ENCODE peak calls at places on chromosomes 7 and 10, in nine cellular contexts. Q is CD8-positive, alpha-beta T cell; G is AG04450; A is neural progenitor cell; W is PC-9; I is GM12865; O is upper lobe of right lung; L is sigmoid colon; C is A549. N is an unnamed sample.

GRCh38 chr10:19730848-19731247 is 85.4 kb upstream of the PLXDC2 start:
- DNase-seq in O (no peak), W (no peak), L (no peak), I (no peak), A (no peak), G (no peak), C (no peak), Q (no peak), N (no peak)

GRCh38 chr10:13750299-13751190 is 163.8 kb downstream of the PRPF18 start:
- DNase-seq in G (no peak), L (peak), A (no peak), W (no peak), I (peak), C (no peak), Q (peak), O (no peak), N (no peak)

GRCh38 chr7:118352854-118353453 is 128.4 kb downstream of the ANKRD7 start:
- DNase-seq in I (peak), A (peak), C (peak), W (no peak), Q (no peak), O (no peak), G (no peak), L (no peak), N (no peak)

GRCh38 chr7:122692769-122693309 is 6.1 kb downstream of the RNF133 start:
- DNase-seq in Q (no peak), O (no peak), L (no peak), I (no peak), W (no peak), C (peak), G (no peak), A (no peak), N (no peak)

GRCh38 chr10:102649770-102650654 is 5.7 kb downstream of the TRIM8 start:
- DNase-seq in O (peak), L (no peak), A (peak), G (no peak), C (no peak), W (no peak), I (no peak), Q (no peak), N (no peak)

GRCh38 chr10:59971915-59972314 is 65.6 kb upstream of the CCDC6 start:
- DNase-seq in G (no peak), I (no peak), W (peak), O (no peak), L (no peak), Q (no peak), A (peak), C (peak), N (no peak)

GRCh38 chr10:109451879-109452278 is 471.4 kb downstream of the XPNPEP1 start:
- DNase-seq in G (no peak), O (no peak), W (no peak), Q (no peak), C (no peak), I (no peak), L (no peak), A (no peak), N (no peak)

GRCh38 chr10:133274751-133275682 is 1.7 kb downstream of the ADAM8 start:
- DNase-seq in C (no peak), Q (peak), A (no peak), G (no peak), I (peak), O (no peak), W (peak), L (no peak), N (peak)

GRCh38 chr7:135169141-135169935 is 1.2 kb downstream of the CYREN start:
- DNase-seq in Q (peak), I (peak), G (no peak), O (no peak), A (peak), C (peak), W (peak), L (no peak), N (no peak)

GRCh38 chr10:16314259-16314658 is 122.6 kb upstream of the PTER start:
- DNase-seq in O (no peak), L (no peak), G (no peak), C (peak), Q (no peak), W (no peak), I (peak), A (peak), N (no peak)

GRCh38 chr10:21517134-21517982 is 8.1 kb downstream of the SKIDA1 start:
- DNase-seq in Q (no peak), W (peak), I (peak), A (peak), O (peak), C (peak), L (peak), G (no peak), N (no peak)

GRCh38 chr10:14405076-14406065 is 74.6 kb upstream of the FRMD4A start:
- DNase-seq in W (peak), G (peak), I (no peak), A (no peak), C (peak), O (no peak), Q (no peak), L (no peak), N (no peak)

GRCh38 chr10:15684768-15685167 is 35.0 kb downstream of the ITGA8 start:
- DNase-seq in I (peak), O (no peak), A (no peak), L (no peak), C (no peak), W (no peak), G (no peak), Q (no peak), N (no peak)

GRCh38 chr7:42080831-42081230 is 156.2 kb downstream of the GLI3 start:
- DNase-seq in L (no peak), G (no peak), Q (no peak), I (no peak), O (no peak), C (no peak), A (no peak), W (no peak), N (no peak)

GRCh38 chr10:55203319-55203718 is 402.3 kb upstream of the PCDH15 start:
- DNase-seq in Q (no peak), G (peak), I (peak), O (no peak), L (no peak), A (no peak), W (no peak), C (no peak), N (no peak)

GRCh38 chr7:108335264-108335918 is 120.8 kb downstream of the NRCAM start:
- DNase-seq in G (no peak), Q (no peak), C (peak), I (no peak), W (peak), A (no peak), O (no peak), L (no peak), N (no peak)

GRCh38 chr10:94251568-94251967 is 111.2 kb downstream of the NOC3L start:
- DNase-seq in W (no peak), Q (no peak), L (no peak), I (no peak), O (no peak), G (no peak), A (no peak), C (no peak), N (no peak)

GRCh38 chr7:55185941-55186609 is 167.3 kb downstream of the EGFR start:
- DNase-seq in W (peak), I (no peak), Q (no peak), A (no peak), G (peak), O (no peak), C (peak), L (no peak), N (no peak)

GRCh38 chr10:130807721-130808120 is 503.8 kb downstream of the TCERG1L start:
- DNase-seq in Q (no peak), G (no peak), L (no peak), A (no peak), I (no peak), O (peak), W (no peak), C (no peak), N (no peak)

GRCh38 chr7:117008849-117009531 is 55.7 kb downstream of the ST7 start:
- DNase-seq in G (no peak), Q (no peak), O (no peak), L (no peak), C (no peak), W (no peak), A (no peak), I (peak), N (peak)

GRCh38 chr7:20598479-20599419 is 16.7 kb upstream of the ABCB5 start:
- DNase-seq in G (peak), O (no peak), A (peak), Q (no peak), I (peak), W (peak), C (peak), L (no peak), N (peak)

GRCh38 chr7:157637216-157637954 is 300.6 kb downstream of the DNAJB6 start:
- DNase-seq in L (peak), I (no peak), G (no peak), Q (no peak), W (no peak), C (no peak), O (no peak), A (peak), N (no peak)

GRCh38 chr10:106513328-106513727 is 651.2 kb downstream of the SORCS1 start:
- DNase-seq in A (no peak), I (no peak), C (no peak), W (no peak), O (no peak), G (no peak), Q (no peak), L (no peak), N (no peak)

GRCh38 chr7:112411186-112411795 is 39.0 kb upstream of the IFRD1 start:
- DNase-seq in I (no peak), L (no peak), O (no peak), A (no peak), Q (no peak), C (peak), W (no peak), G (no peak), N (no peak)

GRCh38 chr7:103551006-103551405 is 105.0 kb upstream of the SLC26A5 start:
- DNase-seq in O (no peak), W (no peak), G (no peak), I (no peak), Q (no peak), C (no peak), A (no peak), L (no peak), N (no peak)

GRCh38 chr7:103542470-103542869 is 96.5 kb upstream of the SLC26A5 start:
- DNase-seq in W (no peak), C (no peak), A (no peak), I (no peak), L (no peak), O (no peak), Q (no peak), G (no peak), N (no peak)

GRCh38 chr7:103549786-103550185 is 103.8 kb upstream of the SLC26A5 start:
- DNase-seq in I (no peak), L (no peak), Q (no peak), C (no peak), G (no peak), A (no peak), O (no peak), W (no peak), N (no peak)

DNA sequence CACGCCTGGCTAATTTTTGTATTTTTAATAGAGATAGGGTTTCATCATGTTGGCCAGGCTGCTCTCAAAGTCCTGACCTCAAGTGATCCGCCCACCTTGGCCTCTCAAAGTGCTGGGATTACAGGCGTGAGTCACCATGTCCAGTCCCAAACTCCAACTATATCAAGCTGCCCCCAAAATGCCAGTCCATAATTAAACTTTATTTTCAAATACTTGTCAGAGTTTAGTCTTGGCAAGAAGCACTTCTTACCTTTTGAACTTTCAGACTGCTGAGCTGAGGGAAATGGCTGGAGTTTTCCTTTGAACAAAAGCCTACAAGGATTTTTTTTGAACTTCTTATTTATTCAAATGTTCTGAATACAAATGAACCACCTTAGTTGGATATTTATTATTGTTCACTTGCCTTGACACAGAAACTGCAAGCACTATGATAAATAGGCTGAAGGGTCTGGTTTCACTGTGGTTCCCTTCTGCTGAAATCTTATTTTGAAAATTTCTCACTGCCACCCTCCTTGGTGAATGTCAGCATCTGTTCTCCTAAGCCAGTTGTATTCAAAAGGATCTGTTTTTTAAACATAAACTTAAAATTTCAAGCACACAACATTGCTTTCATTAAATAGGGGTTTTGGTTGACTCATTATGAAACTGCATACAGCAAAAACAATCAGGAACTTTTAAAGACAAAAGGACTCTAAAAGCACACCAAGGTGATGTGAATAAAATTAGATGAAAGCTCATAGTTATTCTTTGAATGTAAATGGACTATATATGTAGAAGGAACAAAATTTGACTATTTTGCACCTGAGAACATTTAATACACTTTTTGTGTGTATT is 101.7 kb upstream of the SLC26A5 start:
- DNase-seq in Q (no peak), C (no peak), L (no peak), O (no peak), W (no peak), A (no peak), G (no peak), I (no peak), N (no peak)
- TF ChIP-seq CTCF in Q (no peak), C (no peak), L (no peak), O (no peak), W (no peak), A (no peak), G (no peak), I (no peak), N (no peak)

DNA sequence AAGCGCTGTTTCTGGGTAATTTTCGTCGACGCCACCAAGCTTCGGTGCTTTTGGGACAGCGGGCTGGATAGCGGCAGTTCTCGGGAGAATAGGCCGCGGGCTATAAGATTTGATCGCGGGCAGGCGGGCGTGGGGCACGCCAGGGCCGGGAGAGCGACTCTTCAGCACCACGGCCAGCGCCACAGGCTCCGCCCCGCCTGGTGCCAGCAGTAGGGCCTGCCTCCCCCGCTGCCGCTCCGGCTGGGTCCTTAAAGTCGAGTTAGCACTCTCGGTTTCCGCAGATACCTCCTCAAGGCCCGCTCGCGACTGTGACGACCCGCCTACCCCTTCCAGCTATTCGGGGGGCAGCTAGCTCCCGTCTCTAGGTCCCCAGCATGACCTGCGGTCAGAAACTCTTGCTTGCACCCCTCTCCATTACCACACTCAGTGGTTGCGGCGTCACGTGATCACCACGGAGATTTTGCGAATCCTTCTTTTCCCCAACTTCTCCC is 9.4 kb downstream of the NXPH1 start:
- DNase-seq in L (no peak), G (no peak), Q (no peak), I (peak), W (no peak), A (peak), C (no peak), O (peak), N (no peak)
- H3K4me3 ChIP-seq in L (no peak), G (no peak), Q (no peak), I (no peak), W (no peak), A (peak), C (no peak), O (no peak), N (no peak)

GRCh38 chr10:69663548-69663947 is 33.5 kb downstream of the FAM241B start:
- DNase-seq in W (no peak), C (no peak), G (no peak), O (no peak), Q (no peak), I (no peak), A (peak), L (no peak), N (no peak)
- TF ChIP-seq CTCF in W (no peak), C (no peak), G (no peak), O (no peak), Q (no peak), I (no peak), A (peak), L (no peak), N (peak)

GRCh38 chr7:95240910-95241309 is 83.4 kb downstream of the PON1 start:
- DNase-seq in I (no peak), O (no peak), W (no peak), L (no peak), G (no peak), Q (no peak), A (no peak), C (no peak), N (no peak)

DNA sequence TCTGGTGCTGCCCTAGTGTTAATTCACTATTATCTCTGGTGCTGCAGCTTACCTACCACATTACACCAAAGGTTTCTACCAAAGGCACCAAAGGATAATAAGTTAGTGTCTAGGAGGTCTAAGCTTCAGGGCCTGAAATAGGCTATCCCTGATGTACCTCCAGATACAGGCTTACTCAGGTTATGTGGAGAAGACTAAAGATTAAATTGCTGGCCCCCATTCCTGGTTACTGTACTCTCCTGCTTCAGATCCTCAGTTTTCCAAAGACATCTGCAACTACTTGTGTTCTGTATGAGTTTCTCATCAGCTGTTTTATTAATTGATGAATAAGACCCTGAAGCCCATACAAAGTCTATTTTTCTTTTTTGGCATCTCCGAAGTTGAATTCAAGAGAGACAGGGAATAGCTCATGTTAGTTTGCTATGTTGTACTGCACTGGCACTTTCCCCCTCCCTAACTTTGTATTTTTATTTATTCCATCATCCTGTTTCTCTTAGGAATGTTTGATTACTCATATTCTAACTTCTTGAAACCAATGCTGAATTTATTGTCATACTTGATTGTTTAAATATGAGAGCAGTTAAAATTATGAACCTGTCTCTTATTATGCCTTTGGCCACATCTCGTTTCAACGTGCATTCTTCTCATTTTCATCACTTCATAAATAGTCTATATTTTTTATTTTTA is 85.9 kb downstream of the PON1 start:
- DNase-seq in A (no peak), W (no peak), Q (no peak), O (no peak), C (no peak), L (no peak), I (no peak), G (no peak), N (no peak)
- H3K4me3 ChIP-seq in A (no peak), W (no peak), Q (no peak), O (no peak), C (peak), L (no peak), I (no peak), G (no peak), N (no peak)

DNA sequence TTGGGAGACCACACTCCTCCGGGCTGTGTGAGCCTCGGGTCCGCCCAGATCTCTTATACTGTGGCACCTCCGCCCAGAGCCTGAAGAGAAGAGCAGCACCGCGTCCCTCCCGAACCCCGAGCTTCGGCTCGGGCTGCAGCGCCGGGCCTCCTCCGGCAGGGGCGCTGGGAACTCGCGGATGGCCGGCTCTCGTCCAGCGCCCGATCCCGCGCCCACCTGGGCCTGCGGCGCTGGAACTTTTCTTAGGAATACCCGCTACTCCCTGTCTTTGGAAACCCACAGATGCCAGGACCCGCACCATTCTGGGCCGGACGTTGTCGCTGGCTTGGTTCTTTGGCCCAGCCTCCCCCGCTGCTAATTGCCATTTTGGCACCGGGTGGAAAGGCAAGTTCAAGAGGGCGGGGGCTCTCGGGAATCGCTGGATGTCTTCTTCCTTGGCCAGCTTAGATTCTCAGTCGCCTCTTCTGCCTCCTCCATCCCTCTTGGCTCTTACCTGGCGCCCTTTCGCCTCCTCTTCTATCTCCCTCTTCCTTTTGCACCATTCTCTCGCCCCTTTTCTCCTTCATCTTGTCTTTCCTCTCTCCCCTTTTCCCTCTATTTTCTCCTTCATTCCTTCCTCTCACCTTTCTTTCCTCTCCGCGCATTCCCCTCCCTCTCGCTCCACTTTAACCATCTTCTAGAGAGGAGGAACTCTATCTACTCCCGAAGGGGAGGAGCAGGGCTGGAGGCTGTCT is 2.1 kb upstream of the SORCS3 start:
- DNase-seq in L (no peak), O (no peak), A (peak), C (peak), G (no peak), I (no peak), Q (no peak), W (no peak), N (no peak)
- TF ChIP-seq CTCF in L (peak), O (peak), A (peak), C (peak), G (peak), I (peak), Q (no peak), W (no peak), N (peak)

GRCh38 chr7:128740996-128741395 is 1.8 kb downstream of the CALU start:
- DNase-seq in I (no peak), Q (no peak), O (no peak), W (no peak), L (no peak), A (no peak), G (no peak), C (no peak), N (no peak)
- H3K4me3 ChIP-seq in I (peak), Q (no peak), O (peak), W (peak), L (peak), A (peak), G (peak), C (peak), N (peak)

GRCh38 chr10:86363833-86364511 is 2.6 kb downstream of the GRID1 start:
- DNase-seq in Q (no peak), A (no peak), C (no peak), W (no peak), O (peak), I (no peak), G (no peak), L (peak), N (no peak)

GRCh38 chr10:86362566-86363183 is 3.9 kb downstream of the GRID1 start:
- DNase-seq in L (peak), W (no peak), C (no peak), I (no peak), O (no peak), A (no peak), Q (no peak), G (no peak), N (no peak)

GRCh38 chr10:86362129-86362527 is 4.5 kb downstream of the GRID1 start:
- DNase-seq in G (no peak), L (peak), W (no peak), O (peak), C (no peak), Q (no peak), A (no peak), I (no peak), N (no peak)

GRCh38 chr10:86364551-86365345 is 1.8 kb downstream of the GRID1 start:
- DNase-seq in C (no peak), W (no peak), I (no peak), L (peak), Q (no peak), O (peak), G (no peak), A (peak), N (no peak)

GRCh38 chr10:86363184-86363832 is 3.3 kb downstream of the GRID1 start:
- DNase-seq in W (no peak), G (no peak), C (peak), I (no peak), O (peak), Q (no peak), A (peak), L (peak), N (no peak)
- TF ChIP-seq CTCF in W (no peak), G (no peak), C (peak), I (peak), O (peak), Q (no peak), A (peak), L (peak), N (peak)

GRCh38 chr10:51079331-51079730 is 5.0 kb downstream of the PRKG1 start:
- DNase-seq in I (no peak), O (no peak), G (no peak), L (no peak), C (no peak), Q (no peak), W (no peak), A (no peak), N (no peak)
- H3K4me3 ChIP-seq in I (no peak), O (no peak), G (no peak), L (no peak), C (no peak), Q (no peak), W (no peak), A (no peak), N (no peak)